ENCODE peak calls at places on chromosomes 2 and 18, in six cellular contexts. K is H1, A is IMR-90, G is neuronal stem cell, L is H9, U is trophoblast cell. H is an unnamed sample.

GRCh38 chr18:45241982-45242565 is 373.2 kb upstream of the SLC14A2 start:
- DNase-seq in G (no peak), K (no peak), U (no peak), L (no peak), A (no peak), H (no peak)

GRCh38 chr2:203097735-203098134 is 83.1 kb downstream of the NBEAL1 start:
- DNase-seq in A (peak), U (peak), L (no peak), G (no peak), K (no peak), H (peak)

GRCh38 chr18:46624127-46624526 is 32.9 kb downstream of the LOXHD1 start:
- DNase-seq in A (no peak), U (no peak), K (no peak), G (no peak), L (no peak), H (no peak)

GRCh38 chr2:182870227-182870626 is 3.8 kb upstream of the FRZB start:
- DNase-seq in U (peak), A (no peak), L (peak), K (peak), G (no peak), H (no peak)

GRCh38 chr2:120367649-120368048 is 21.7 kb downstream of the INHBB start:
- DNase-seq in K (no peak), A (peak), U (no peak), G (no peak), L (no peak), H (no peak)

GRCh38 chr18:31223371-31223770 is 60.7 kb upstream of the DSC1 start:
- DNase-seq in A (no peak), U (no peak), G (no peak), L (no peak), K (no peak), H (no peak)

GRCh38 chr2:200750323-200750910 is 61.3 kb upstream of the BZW1 start:
- DNase-seq in U (peak), L (no peak), G (no peak), A (no peak), K (no peak), H (no peak)

GRCh38 chr2:167681646-167682045 is 565.7 kb downstream of the STK39 start:
- DNase-seq in A (no peak), U (no peak), K (no peak), G (no peak), L (no peak), H (no peak)

GRCh38 chr2:8086796-8087479 is 594.9 kb upstream of the ID2 start:
- DNase-seq in G (no peak), K (no peak), U (no peak), A (peak), L (no peak), H (peak)

GRCh38 chr2:29310665-29311348 is 195.6 kb downstream of the CLIP4 start:
- DNase-seq in G (no peak), K (no peak), L (no peak), A (no peak), U (no peak), H (no peak)

GRCh38 chr2:142037744-142038143 is 93.1 kb downstream of the LRP1B start:
- DNase-seq in U (no peak), A (no peak), L (no peak), G (no peak), K (no peak), H (peak)

GRCh38 chr2:111116843-111117665 is 3.7 kb upstream of the BCL2L11 start:
- DNase-seq in L (peak), A (peak), G (peak), K (peak), U (peak), H (peak)

GRCh38 chr18:49768051-49768391 is 45.3 kb downstream of the ACAA2 start:
- DNase-seq in U (peak), K (peak), G (peak), A (peak), L (peak), H (peak)

GRCh38 chr2:16262516-16263178 is 322.3 kb downstream of the MYCN start:
- DNase-seq in G (peak), U (no peak), A (no peak), K (no peak), L (no peak), H (no peak)

GRCh38 chr2:148282201-148282600 is 261.3 kb downstream of the MBD5 start:
- DNase-seq in U (no peak), L (no peak), K (no peak), A (peak), G (no peak), H (peak)

GRCh38 chr2:181304011-181304844 is 153.0 kb upstream of the ITGA4 start:
- DNase-seq in G (no peak), U (no peak), L (no peak), A (no peak), K (no peak), H (no peak)

GRCh38 chr2:176092270-176093144 is at the start of gene HOXD13:
- DNase-seq in A (no peak), K (no peak), G (no peak), L (peak), U (no peak), H (no peak)

GRCh38 chr2:33380001-33380609 is 96.3 kb upstream of the RASGRP3 start:
- DNase-seq in U (peak), G (no peak), L (no peak), K (no peak), A (no peak), H (no peak)

GRCh38 chr2:226508683-226509082 is 290.9 kb downstream of the IRS1 start:
- DNase-seq in U (no peak), A (no peak), G (no peak), K (no peak), L (no peak), H (no peak)

GRCh38 chr2:142952793-142953192 is 75.3 kb downstream of the KYNU start:
- DNase-seq in G (no peak), K (no peak), U (no peak), L (no peak), A (no peak), H (no peak)

GRCh38 chr18:63410792-63411191 is 11.5 kb downstream of the VPS4B start:
- DNase-seq in A (peak), K (no peak), U (no peak), L (no peak), G (no peak), H (peak)

GRCh38 chr2:196171248-196171871 is at the start of gene STK17B:
- DNase-seq in K (peak), U (peak), G (peak), A (peak), L (peak), H (peak)

GRCh38 chr2:224357098-224357901 is 44.6 kb downstream of the FAM124B start:
- DNase-seq in U (peak), A (peak), L (peak), G (peak), K (no peak), H (peak)

GRCh38 chr2:196607073-196607472 is 32.4 kb upstream of the CCDC150 start:
- DNase-seq in L (no peak), G (no peak), U (no peak), A (peak), K (no peak), H (peak)

GRCh38 chr18:33761363-33761762 is 183.3 kb downstream of the ASXL3 start:
- DNase-seq in K (no peak), L (no peak), U (peak), G (no peak), A (peak), H (peak)

GRCh38 chr2:241443486-241444223 is 64.7 kb downstream of the STK25 start:
- DNase-seq in A (peak), K (no peak), G (no peak), L (no peak), U (no peak), H (peak)

GRCh38 chr2:214103199-214104001 is 307.5 kb upstream of the VWC2L start:
- DNase-seq in G (no peak), U (no peak), A (peak), L (no peak), K (no peak), H (peak)

GRCh38 chr2:238728322-238729260 is 119.3 kb upstream of the TWIST2 start:
- DNase-seq in L (no peak), A (peak), G (no peak), U (peak), K (peak), H (peak)

GRCh38 chr2:20523798-20524197 is 76.9 kb downstream of the RHOB start:
- DNase-seq in A (no peak), G (no peak), L (no peak), K (no peak), U (no peak), H (no peak)

GRCh38 chr2:181130686-181131085 is 150.3 kb downstream of the UBE2E3 start:
- DNase-seq in L (no peak), U (no peak), G (no peak), A (no peak), K (no peak), H (no peak)

GRCh38 chr2:74819702-74820101 is 14.2 kb upstream of the HK2 start:
- DNase-seq in L (no peak), G (no peak), U (no peak), A (no peak), K (no peak), H (no peak)

GRCh38 chr2:66836851-66837250 is 401.9 kb downstream of the MEIS1 start:
- DNase-seq in L (no peak), K (no peak), U (no peak), G (no peak), A (no peak), H (no peak)

GRCh38 chr18:78679861-78680260 is 299.8 kb upstream of the SALL3 start:
- DNase-seq in K (no peak), G (no peak), U (no peak), A (no peak), L (no peak), H (no peak)

DNA sequence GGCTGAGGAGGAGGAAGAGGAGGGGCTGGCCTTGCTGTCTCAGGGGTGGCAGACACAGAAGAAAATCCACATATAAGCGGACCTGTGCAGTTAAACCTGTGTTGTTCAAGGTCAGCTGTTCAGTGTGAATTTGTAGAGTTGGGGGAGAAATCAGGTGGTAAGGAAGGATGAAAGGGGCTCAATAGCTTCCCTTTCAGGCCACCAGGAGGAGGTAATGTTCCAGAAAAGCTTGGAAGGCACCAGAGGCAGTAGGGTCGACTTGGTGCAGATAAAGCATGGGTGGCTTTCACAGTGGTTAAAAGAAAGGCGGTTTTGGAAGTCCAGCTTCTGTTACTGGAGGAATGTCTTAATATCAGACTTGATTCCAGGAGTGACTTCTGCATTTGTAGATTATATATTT is 167.4 kb downstream of the THSD7B start:
- DNase-seq in A (no peak), U (peak), G (peak), L (peak), K (peak), H (no peak)
- H4K91ac ChIP-seq in A (no peak), U (no peak), G (no peak), L (no peak), K (no peak), H (no peak)

GRCh38 chr2:207184768-207185167 is 19.0 kb upstream of the KLF7 start:
- DNase-seq in A (peak), L (no peak), G (no peak), U (no peak), K (no peak), H (no peak)
- H4K91ac ChIP-seq in A (peak), L (no peak), G (no peak), U (no peak), K (no peak), H (no peak)

GRCh38 chr2:85926931-85927527 is 38.2 kb upstream of the ST3GAL5 start:
- DNase-seq in K (no peak), A (no peak), U (peak), G (no peak), L (no peak), H (peak)
- H4K91ac ChIP-seq in K (no peak), A (no peak), U (peak), G (no peak), L (no peak), H (peak)

GRCh38 chr2:232891621-232892071 is 21.6 kb downstream of the SNORC start:
- DNase-seq in G (no peak), U (no peak), A (peak), L (no peak), K (no peak), H (no peak)

GRCh38 chr2:232888839-232889529 is 18.9 kb downstream of the SNORC start:
- DNase-seq in K (no peak), A (no peak), L (no peak), G (no peak), U (no peak), H (no peak)

GRCh38 chr2:232890896-232891601 is 21.0 kb downstream of the SNORC start:
- DNase-seq in G (no peak), U (peak), L (peak), K (no peak), A (peak), H (no peak)

GRCh38 chr2:232889876-232890401 is 19.9 kb downstream of the SNORC start:
- DNase-seq in G (no peak), U (no peak), K (no peak), A (no peak), L (no peak), H (no peak)

GRCh38 chr2:232890536-232890895 is 20.5 kb downstream of the SNORC start:
- DNase-seq in L (no peak), K (no peak), A (no peak), G (no peak), U (no peak), H (no peak)
- H4K91ac ChIP-seq in L (no peak), K (no peak), A (no peak), G (no peak), U (no peak), H (no peak)

GRCh38 chr2:105881286-105882136 is 136.8 kb downstream of the NCK2 start:
- DNase-seq in U (no peak), A (no peak), G (no peak), K (no peak), L (no peak), H (no peak)
- H4K91ac ChIP-seq in U (no peak), A (no peak), G (no peak), K (no peak), L (no peak), H (no peak)

DNA sequence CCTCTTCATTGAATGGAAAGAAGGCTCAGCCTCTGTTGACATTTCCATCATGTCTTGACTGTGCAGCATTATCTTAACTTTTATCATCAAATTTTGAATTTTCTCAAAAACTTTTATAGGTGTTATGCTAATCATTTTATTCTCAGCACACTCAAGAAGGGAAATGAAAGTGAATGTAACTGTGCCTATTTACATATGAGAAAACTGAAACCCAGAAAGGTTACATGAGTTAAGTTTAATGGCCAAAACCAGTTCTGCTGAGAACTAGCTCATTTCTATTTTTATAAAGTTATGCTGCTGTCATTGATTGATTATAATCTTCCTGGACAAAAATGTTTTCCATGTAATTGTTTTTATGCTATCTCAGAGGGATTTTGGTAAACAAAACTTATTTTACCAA is 618.8 kb upstream of the NRXN1 start:
- DNase-seq in G (no peak), U (no peak), A (no peak), K (no peak), L (no peak), H (no peak)
- H4K91ac ChIP-seq in G (no peak), U (no peak), A (no peak), K (no peak), L (no peak), H (no peak)

DNA sequence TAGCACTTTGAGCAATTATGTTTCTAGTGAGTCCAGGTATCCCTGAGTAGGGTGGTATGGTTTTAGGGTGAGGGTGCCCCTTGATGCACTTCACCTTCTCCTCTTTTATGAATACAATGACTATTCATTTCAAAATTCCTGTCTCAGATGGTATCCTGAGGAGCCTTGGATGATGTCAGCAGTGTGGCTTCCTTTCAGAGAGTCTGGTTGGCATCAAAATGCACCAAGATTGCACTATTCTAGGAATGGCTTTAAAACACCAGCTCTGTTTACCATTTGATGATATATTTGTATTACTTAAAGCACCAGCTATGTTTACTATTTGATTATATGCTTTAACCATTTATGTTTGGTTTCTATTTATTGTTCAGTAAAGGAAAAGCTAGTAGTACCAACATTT is 141.0 kb downstream of the FMNL2 start:
- DNase-seq in A (no peak), G (no peak), U (no peak), K (no peak), L (no peak), H (no peak)
- H4K91ac ChIP-seq in A (no peak), G (no peak), U (no peak), K (no peak), L (no peak), H (no peak)

GRCh38 chr2:113890253-113891235 is 655 bp downstream of the ACTR3 start:
- DNase-seq in K (no peak), U (peak), L (peak), A (peak), G (peak), H (peak)

GRCh38 chr2:113889471-113890252 is at the start of gene ACTR3:
- DNase-seq in A (peak), G (peak), K (peak), L (peak), U (peak), H (peak)

GRCh38 chr2:113888641-113889470 is 1.0 kb upstream of the ACTR3 start:
- DNase-seq in U (no peak), A (no peak), L (no peak), G (no peak), K (no peak), H (no peak)

GRCh38 chr2:113892004-113892740 is 2.3 kb downstream of the ACTR3 start:
- DNase-seq in A (no peak), K (no peak), L (no peak), U (no peak), G (no peak), H (no peak)

GRCh38 chr2:113891265-113891959 is 1.5 kb downstream of the ACTR3 start:
- DNase-seq in G (no peak), L (no peak), U (peak), A (no peak), K (no peak), H (peak)
- H4K91ac ChIP-seq in G (no peak), L (no peak), U (no peak), A (peak), K (no peak), H (no peak)

GRCh38 chr2:218371987-218372358 is 10.1 kb upstream of the SLC11A1 start:
- DNase-seq in U (no peak), L (no peak), A (no peak), G (no peak), K (no peak), H (no peak)
- H4K91ac ChIP-seq in U (no peak), L (no peak), A (no peak), G (no peak), K (no peak), H (no peak)

H was measured in mesenchymal stem cell.